ENCODE peak calls at places on chromosomes 12 and 14, in ten cellular contexts. O, A, V, G, B, S, F, D, I and T are unnamed samples.

GRCh38 chr12:19683178-19683927 is 244.1 kb downstream of the AEBP2 start:
- DNase-seq in O (no peak), A (peak; percentile 79), V (no peak), G (no peak), B (no peak), S (no peak), F (no peak), D (no peak), I (no peak), T (no peak)

GRCh38 chr12:24562761-24563392 is 386.0 kb downstream of the BCAT1 start:
- DNase-seq in O (peak; percentile 53), A (peak; percentile 45), V (peak; percentile 50), G (peak; percentile 65), B (peak; percentile 72), S (peak; percentile 16), F (peak; percentile 76), D (peak; percentile 13), I (peak; percentile 61), T (no peak)

GRCh38 chr12:4148418-4149056 is 125.0 kb upstream of the CCND2 start:
- DNase-seq in O (peak; percentile 77), A (no peak), V (no peak), G (no peak), B (no peak), S (peak; percentile 80), F (no peak), D (peak; percentile 30), I (no peak), T (no peak)

GRCh38 chr12:11836282-11836963 is 186.9 kb downstream of the ETV6 start:
- DNase-seq in O (peak; percentile 77), A (no peak), V (no peak), G (no peak), B (no peak), S (peak; percentile 71), F (no peak), D (no peak), I (no peak), T (no peak)

GRCh38 chr12:124510301-124510970 is 57.0 kb downstream of the NCOR2 start:
- DNase-seq in O (no peak), A (no peak), V (no peak), G (peak; percentile 40), B (no peak), S (peak; percentile 45), F (no peak), D (peak; percentile 59), I (no peak), T (no peak)

GRCh38 chr12:118119449-118119879 is 15.7 kb upstream of the VSIG10 start:
- DNase-seq in O (no peak), A (no peak), V (no peak), G (no peak), B (peak; percentile 12), S (no peak), F (no peak), D (no peak), I (peak; percentile 24), T (no peak)

GRCh38 chr12:124921200-124922008 is 7.0 kb upstream of the UBC start:
- DNase-seq in O (peak; percentile 69), A (peak; percentile 41), V (peak; percentile 77), G (peak; percentile 82), B (peak; percentile 69), S (peak; percentile 78), F (peak; percentile 66), D (peak; percentile 76), I (no peak), T (peak; percentile 75)

GRCh38 chr12:18079541-18080230 is 10.3 kb downstream of the RERGL start:
- DNase-seq in O (no peak), A (no peak), V (no peak), G (no peak), B (no peak), S (no peak), F (no peak), D (no peak), I (no peak), T (no peak)

GRCh38 chr14:92471919-92472318 is 41.7 kb upstream of the RIN3 start:
- DNase-seq in O (no peak), A (peak; percentile 92), V (peak; percentile 84), G (no peak), B (no peak), S (peak; percentile 15), F (no peak), D (no peak), I (no peak), T (no peak)

GRCh38 chr14:91142214-91142668 is 28.4 kb downstream of the DGLUCY start:
- DNase-seq in O (no peak), A (no peak), V (no peak), G (peak; percentile 94), B (no peak), S (no peak), F (no peak), D (no peak), I (no peak), T (no peak)

GRCh38 chr12:112947761-112948160 is 9.5 kb downstream of the OAS3 start:
- DNase-seq in O (no peak), A (no peak), V (no peak), G (no peak), B (no peak), S (no peak), F (no peak), D (no peak), I (no peak), T (no peak)

GRCh38 chr12:53200458-53201169 is 6.4 kb downstream of the ITGB7 start:
- DNase-seq in O (no peak), A (no peak), V (no peak), G (no peak), B (no peak), S (no peak), F (no peak), D (no peak), I (no peak), T (no peak)
- H3K4me1 ChIP-seq in O (peaks cover 19% of the 10 kb centered on the region), A (no peaks in the 10 kb centered on the region), V (peaks cover 3% of the 10 kb centered on the region), G (no peaks in the 10 kb centered on the region), B (no peaks in the 10 kb centered on the region), S (peaks cover 8% of the 10 kb centered on the region), F (no peaks in the 10 kb centered on the region), D (peaks cover 13% of the 10 kb centered on the region), I (no peaks in the 10 kb centered on the region), T (peaks cover 70% of the 10 kb centered on the region)

DNA sequence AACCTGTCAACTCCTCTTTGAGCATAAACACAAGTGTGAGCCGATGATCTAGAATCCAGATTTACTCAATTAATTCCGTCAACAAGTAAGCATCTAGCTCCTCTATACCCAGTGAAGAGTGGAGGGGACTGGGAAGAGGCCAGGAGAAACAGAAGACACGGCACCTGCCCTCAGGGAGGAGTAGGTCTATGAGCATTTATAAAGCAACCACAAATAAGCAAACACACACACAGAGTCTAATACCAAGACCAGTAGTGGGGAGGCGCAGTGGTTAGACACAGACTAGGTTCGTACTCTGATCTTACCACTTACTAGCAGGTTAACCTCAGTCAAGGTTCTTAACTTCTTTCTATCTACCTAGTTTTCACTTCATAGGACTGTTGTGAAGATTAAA is 5.9 kb upstream of the FOXN3 start:
- DNase-seq in O (no peak), A (no peak), V (no peak), G (no peak), B (no peak), S (no peak), F (no peak), D (no peak), I (no peak), T (no peak)
- H3K4me1 ChIP-seq in O (peaks cover 53% of the 10 kb centered on the region), A (peaks cover 17% of the 10 kb centered on the region), V (peaks cover 26% of the 10 kb centered on the region), G (no peaks in the 10 kb centered on the region), B (peaks cover 8% of the 10 kb centered on the region), S (peaks cover 43% of the 10 kb centered on the region), F (peaks cover 12% of the 10 kb centered on the region), D (peaks cover 12% of the 10 kb centered on the region), I (no peaks in the 10 kb centered on the region), T (peaks cover 13% of the 10 kb centered on the region)

GRCh38 chr12:116160196-116160595 is 117.3 kb downstream of the MED13L start:
- DNase-seq in O (no peak), A (no peak), V (no peak), G (no peak), B (no peak), S (no peak), F (no peak), D (no peak), I (no peak), T (no peak)

GRCh38 chr12:116161588-116161987 is 115.9 kb downstream of the MED13L start:
- DNase-seq in O (no peak), A (no peak), V (no peak), G (no peak), B (no peak), S (no peak), F (no peak), D (no peak), I (no peak), T (no peak)

GRCh38 chr12:116162071-116162470 is 115.4 kb downstream of the MED13L start:
- DNase-seq in O (no peak), A (no peak), V (no peak), G (no peak), B (peak; percentile 58), S (no peak), F (no peak), D (no peak), I (no peak), T (no peak)

GRCh38 chr12:116159593-116159992 is 117.9 kb downstream of the MED13L start:
- DNase-seq in O (no peak), A (no peak), V (no peak), G (no peak), B (no peak), S (no peak), F (no peak), D (no peak), I (no peak), T (no peak)

DNA sequence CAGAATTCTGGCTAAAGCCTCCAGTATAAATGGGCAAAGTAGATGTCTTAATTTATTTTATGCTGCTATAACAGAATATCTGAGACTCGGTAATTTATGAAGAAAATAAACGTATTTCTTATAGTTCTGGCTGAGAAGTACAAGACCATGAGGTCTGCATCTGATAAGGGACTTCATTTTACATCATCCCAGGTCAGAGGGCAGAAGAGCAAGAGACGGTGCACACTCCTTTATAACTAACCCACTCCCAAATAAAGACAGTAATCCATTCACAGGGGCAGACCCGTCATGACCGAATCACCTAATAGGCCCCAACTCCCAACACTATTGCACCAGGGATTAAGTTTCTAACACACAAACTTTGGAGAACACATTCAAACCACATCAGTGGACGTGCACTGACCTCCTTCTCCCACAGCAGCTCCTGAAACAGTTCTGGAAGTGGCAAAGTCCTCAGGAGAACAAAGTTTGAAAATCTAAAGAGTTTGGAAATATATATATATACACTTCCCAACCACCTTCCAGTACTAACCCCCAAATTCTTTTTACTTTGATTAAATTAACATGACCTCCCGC is 116.5 kb downstream of the MED13L start:
- DNase-seq in O (no peak), A (no peak), V (no peak), G (no peak), B (no peak), S (no peak), F (no peak), D (no peak), I (no peak), T (no peak)
- H3K4me1 ChIP-seq in O (peaks cover 44% of the 10 kb centered on the region), A (peaks cover 34% of the 10 kb centered on the region), V (peaks cover 46% of the 10 kb centered on the region), G (peaks cover 55% of the 10 kb centered on the region), B (peaks cover 74% of the 10 kb centered on the region), S (peaks cover 24% of the 10 kb centered on the region), F (peaks cover 63% of the 10 kb centered on the region), D (peaks cover 56% of the 10 kb centered on the region), I (no peaks in the 10 kb centered on the region), T (peaks cover 9% of the 10 kb centered on the region)

GRCh38 chr12:43425361-43425760 is 126.6 kb downstream of the ADAMTS20 start:
- DNase-seq in O (no peak), A (no peak), V (no peak), G (no peak), B (no peak), S (no peak), F (no peak), D (no peak), I (no peak), T (no peak)
- H3K4me1 ChIP-seq in O (no peaks in the 10 kb centered on the region), A (no peaks in the 10 kb centered on the region), V (no peaks in the 10 kb centered on the region), G (no peaks in the 10 kb centered on the region), B (no peaks in the 10 kb centered on the region), S (no peaks in the 10 kb centered on the region), F (no peaks in the 10 kb centered on the region), D (no peaks in the 10 kb centered on the region), I (no peaks in the 10 kb centered on the region), T (no peaks in the 10 kb centered on the region)

GRCh38 chr12:106082216-106083175 is 56.3 kb downstream of the NUAK1 start:
- DNase-seq in O (no peak), A (peak; percentile 54), V (no peak), G (no peak), B (no peak), S (no peak), F (no peak), D (no peak), I (peak; percentile 74), T (no peak)
- H3K4me1 ChIP-seq in O (peaks cover 33% of the 10 kb centered on the region), A (peaks cover 74% of the 10 kb centered on the region), V (peaks cover 25% of the 10 kb centered on the region), G (peaks cover 3% of the 10 kb centered on the region), B (peaks cover 32% of the 10 kb centered on the region), S (peaks cover 26% of the 10 kb centered on the region), F (peaks cover 18% of the 10 kb centered on the region), D (no peaks in the 10 kb centered on the region), I (no peaks in the 10 kb centered on the region), T (no peaks in the 10 kb centered on the region)